ENCODE peak calls at places on chromosomes 6 and 20, in nine cellular contexts. D is A549, Q is IMR-90, X is HCT116, K is fibroblast of lung, Z is thoracic aorta, N is breast epithelium, V is uterus, I is psoas muscle. U is an unnamed sample. For H3K4me1, the result is how much of the 10 kb centered on the place peaks cover.

GRCh38 chr20:51946581-51946980 is 144.3 kb upstream of the SALL4 start:
- DNase-seq in D (no peak), Q (no peak), X (no peak), K (peak), Z (no peak), N (no peak), V (no peak), I (no peak), U (no peak)

GRCh38 chr6:52553719-52554118 is 23.1 kb downstream of the TRAM2 start:
- DNase-seq in D (no peak), Q (no peak), X (no peak), K (no peak), Z (no peak), N (no peak), V (no peak), I (no peak), U (no peak)

GRCh38 chr6:55433446-55434130 is 106.3 kb downstream of the GFRAL start:
- DNase-seq in D (no peak), Q (peak), X (no peak), K (peak), Z (no peak), N (no peak), V (no peak), I (no peak), U (peak)

GRCh38 chr20:10674684-10675455 is 1.1 kb upstream of the JAG1 start:
- DNase-seq in D (peak), Q (peak), X (peak), K (peak), Z (no peak), N (peak), V (peak), I (peak), U (peak)

GRCh38 chr6:74482180-74482579 is 723.7 kb downstream of the COL12A1 start:
- DNase-seq in D (no peak), Q (no peak), X (no peak), K (no peak), Z (no peak), N (no peak), V (no peak), I (no peak), U (no peak)

GRCh38 chr20:1935696-1936366 is 40.6 kb downstream of the SIRPA start:
- DNase-seq in D (no peak), Q (no peak), X (no peak), K (no peak), Z (no peak), N (no peak), V (no peak), I (peak), U (no peak)

GRCh38 chr6:87066449-87067288 is 28.2 kb downstream of the CGA start:
- DNase-seq in D (peak), Q (peak), X (peak), K (peak), Z (no peak), N (no peak), V (peak), I (no peak), U (peak)

GRCh38 chr20:63968928-63969760 is 586 bp downstream of the ZNF512B start:
- DNase-seq in D (no peak), Q (no peak), X (no peak), K (no peak), Z (no peak), N (peak), V (peak), I (peak), U (no peak)

DNA sequence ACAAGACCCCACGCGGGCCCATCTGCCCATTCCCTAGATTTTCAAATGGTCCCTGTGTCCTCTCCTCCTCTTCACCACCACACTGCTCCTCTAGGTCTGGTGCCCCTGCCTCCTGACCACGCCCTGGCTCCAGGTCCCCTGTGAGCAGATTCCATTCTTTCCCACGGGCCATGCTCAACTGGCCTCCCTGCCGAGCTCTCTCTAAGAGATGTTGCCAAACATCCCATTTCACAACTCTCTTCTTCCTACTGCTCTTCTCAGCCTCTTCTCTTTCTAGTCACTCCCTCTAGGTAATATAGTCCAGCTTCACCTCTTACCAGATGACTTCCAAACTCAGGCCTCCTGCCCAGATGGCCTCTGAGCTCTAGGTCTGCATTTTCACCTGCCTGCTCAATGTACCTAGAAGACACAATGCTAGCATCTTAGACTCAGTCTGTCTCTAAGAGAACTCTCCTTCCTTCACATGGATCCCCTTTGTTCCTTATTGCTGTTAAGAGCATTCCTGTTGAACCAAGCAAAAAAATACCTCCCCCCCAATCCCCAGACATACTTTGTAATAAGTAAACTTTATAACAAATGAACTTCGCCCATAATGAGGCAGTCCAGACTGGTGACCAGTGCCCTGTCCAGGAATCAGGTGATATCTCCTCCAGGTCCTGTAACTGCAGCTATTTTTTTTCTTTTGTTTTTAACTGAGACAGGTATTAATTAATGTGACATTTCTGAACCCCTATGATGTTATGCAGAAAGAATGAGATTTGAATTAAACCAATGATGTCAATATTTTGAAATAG is 79.1 kb downstream of the LYRM4 start:
- DNase-seq in D (peak), Q (no peak), X (no peak), K (no peak), Z (no peak), N (no peak), V (no peak), I (no peak), U (no peak)
- H3K4me1 ChIP-seq in D (under half), Q (under half), X (under half), K (under half), Z (under half), N (under half), V (under half), I (under half), U (under half)

GRCh38 chr20:44467289-44467883 is 8.3 kb upstream of the TTPAL start:
- DNase-seq in D (no peak), Q (no peak), X (no peak), K (peak), Z (no peak), N (peak), V (peak), I (peak), U (no peak)

GRCh38 chr20:44468044-44468782 is 7.5 kb upstream of the TTPAL start:
- DNase-seq in D (no peak), Q (no peak), X (no peak), K (no peak), Z (no peak), N (no peak), V (no peak), I (no peak), U (no peak)

GRCh38 chr20:44470327-44470726 is 5.3 kb upstream of the TTPAL start:
- DNase-seq in D (no peak), Q (no peak), X (no peak), K (no peak), Z (no peak), N (no peak), V (no peak), I (no peak), U (no peak)

GRCh38 chr20:44475372-44475693 is 341 bp upstream of the TTPAL start:
- DNase-seq in D (no peak), Q (no peak), X (no peak), K (no peak), Z (no peak), N (no peak), V (no peak), I (no peak), U (no peak)

GRCh38 chr20:44471481-44471882 is 4.2 kb upstream of the TTPAL start:
- DNase-seq in D (peak), Q (peak), X (no peak), K (peak), Z (no peak), N (no peak), V (no peak), I (no peak), U (no peak)
- TF ChIP-seq CTCF in D (peak), Q (peak), X (peak), K (peak), Z (no peak), N (peak), V (peak), I (peak), U (peak)

GRCh38 chr6:17785094-17785787 is 78.5 kb upstream of the NUP153 start:
- DNase-seq in D (no peak), Q (no peak), X (no peak), K (no peak), Z (no peak), N (no peak), V (no peak), I (no peak), U (no peak)

GRCh38 chr6:17780071-17780470 is 73.3 kb upstream of the NUP153 start:
- DNase-seq in D (no peak), Q (no peak), X (no peak), K (no peak), Z (no peak), N (no peak), V (no peak), I (no peak), U (no peak)
- H3K27ac ChIP-seq in D (no peak), Q (no peak), X (no peak), K (no peak), Z (no peak), N (no peak), V (no peak), I (no peak), U (no peak)

GRCh38 chr6:44029489-44030185 is 97.6 kb downstream of the MRPL14 start:
- DNase-seq in D (no peak), Q (peak), X (no peak), K (peak), Z (no peak), N (no peak), V (peak), I (no peak), U (no peak)
- H3K4me1 ChIP-seq in D (under half), Q (under half), X (under half), K (under half), Z (under half), N (under half), V (under half), I (under half), U (under half)